ENCODE peak calls at places on chromosomes 5 and 9, in four cellular contexts. L is HepG2, Z is H1, W is GM12878. B is an unnamed sample.
A peak's percentile ranks its signal among the peaks of the same experiment; 100 is the strongest.

GRCh38 chr5:33850100-33850594 is 41.6 kb downstream of the ADAMTS12 start:
- DNase-seq in Z (no peak), L (peak; percentile 3), W (peak; percentile 99), B (no peak)

GRCh38 chr9:13083973-13084528 is 195.4 kb downstream of the MPDZ start:
- DNase-seq in W (no peak), Z (no peak), L (no peak), B (no peak)

GRCh38 chr5:56498759-56499395 is 265.7 kb upstream of the ANKRD55 start:
- DNase-seq in L (no peak), W (no peak), Z (no peak), B (no peak)

GRCh38 chr9:69090943-69091342 is 55.4 kb downstream of the FXN start:
- DNase-seq in Z (no peak), W (no peak), L (no peak), B (no peak)

GRCh38 chr5:57986746-57987145 is 473.1 kb downstream of the PLK2 start:
- DNase-seq in L (no peak), Z (no peak), W (no peak), B (no peak)

GRCh38 chr5:69217154-69217731 is 17.4 kb upstream of the CDK7 start:
- DNase-seq in L (no peak), Z (no peak), W (peak; percentile 72), B (peak; percentile 98)

GRCh38 chr9:116154976-116155699 is 1.5 kb downstream of the PAPPA start:
- DNase-seq in W (no peak), L (no peak), Z (no peak), B (peak; percentile 39)

GRCh38 chr5:177390363-177391300 is 6.4 kb downstream of the SLC34A1 start:
- DNase-seq in Z (peak; percentile 89), W (peak; percentile 74), L (peak; percentile 79), B (peak; percentile 95)

GRCh38 chr5:139647406-139648204 is 544 bp upstream of the CXXC5 start:
- DNase-seq in W (no peak), L (no peak), Z (no peak), B (no peak)

GRCh38 chr5:43729846-43730478 is 127.0 kb downstream of the NNT start:
- DNase-seq in W (no peak), Z (no peak), L (peak; percentile 15), B (no peak)

GRCh38 chr9:136110082-136111061 is 8.3 kb downstream of the TMEM250 start:
- DNase-seq in W (no peak), Z (no peak), L (no peak), B (no peak)

GRCh38 chr9:92718086-92719001 is 46.3 kb downstream of the BICD2 start:
- DNase-seq in L (no peak), Z (no peak), W (no peak), B (no peak)

GRCh38 chr5:59673438-59674058 is 220.0 kb downstream of the PDE4D start:
- DNase-seq in Z (no peak), W (no peak), L (peak; percentile 16), B (peak; percentile 24)

GRCh38 chr5:67090040-67090439 is 106.6 kb downstream of the CD180 start:
- DNase-seq in W (no peak), Z (no peak), L (no peak), B (no peak)

GRCh38 chr9:115997923-115998322 is 155.7 kb upstream of the PAPPA start:
- DNase-seq in W (no peak), Z (no peak), L (no peak), B (no peak)

GRCh38 chr9:6680797-6681146 is 35.2 kb upstream of the GLDC start:
- DNase-seq in L (peak; percentile 68), W (no peak), Z (no peak), B (peak; percentile 71)

GRCh38 chr9:137245450-137246421 is 4.6 kb downstream of the TUBB4B start:
- DNase-seq in Z (no peak), L (no peak), W (no peak), B (no peak)

GRCh38 chr5:179766021-179766725 is 27.6 kb upstream of the LTC4S start:
- DNase-seq in Z (no peak), W (no peak), L (no peak), B (peak; percentile 43)

GRCh38 chr9:105281926-105282325 is 37.5 kb downstream of the SLC44A1 start:
- DNase-seq in L (no peak), Z (no peak), W (no peak), B (no peak)

GRCh38 chr5:120632430-120632829 is 168.3 kb downstream of the PRR16 start:
- DNase-seq in W (no peak), L (no peak), Z (no peak), B (no peak)

DNA sequence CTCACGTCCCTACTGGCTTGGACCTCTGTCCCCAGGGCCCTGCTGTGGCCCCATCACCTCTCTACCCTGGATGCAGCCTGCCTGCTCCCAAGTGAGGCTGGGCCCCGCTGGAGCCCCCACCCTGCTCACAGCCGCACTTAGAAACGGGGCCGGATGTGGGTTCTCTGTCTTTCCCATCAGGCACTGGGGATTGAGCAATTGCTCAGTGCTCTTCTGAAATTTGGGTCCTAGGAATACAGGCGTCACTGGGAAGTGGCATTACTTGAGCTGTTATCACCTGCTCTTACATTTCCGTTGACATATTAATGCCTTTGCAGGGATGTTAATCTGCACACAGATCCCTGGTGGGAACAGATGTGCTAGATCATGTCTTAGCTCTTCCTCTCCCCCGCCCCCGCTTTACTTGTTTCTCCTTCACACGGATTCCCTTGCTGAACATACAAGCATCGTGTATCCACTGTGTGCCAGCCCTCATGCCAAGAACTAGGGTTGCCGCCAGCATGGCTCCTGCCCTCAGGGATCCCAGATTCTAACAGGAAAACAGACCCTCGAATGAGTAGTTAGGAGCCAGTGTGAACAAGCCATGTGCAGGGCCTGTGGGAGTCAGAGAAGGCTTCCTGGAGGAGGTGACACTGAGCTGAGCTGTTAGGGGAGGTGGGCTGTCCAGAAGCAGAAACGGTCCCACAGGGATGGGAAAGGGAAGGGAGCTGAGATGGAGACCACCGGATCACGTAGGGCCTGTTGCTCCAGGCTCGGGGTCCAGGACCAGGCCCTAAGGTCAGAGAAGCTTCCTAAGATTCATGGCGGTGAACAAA is 65.1 kb downstream of the NEK6 start:
- DNase-seq in L (no peak), W (no peak), Z (no peak), B (no peak)
- TF ChIP-seq TCF12 in L (no peak), W (no peak), Z (no peak), B (no peak)

GRCh38 chr9:107246259-107247254 is 36.5 kb upstream of the RAD23B start:
- DNase-seq in L (no peak), Z (no peak), W (no peak), B (no peak)

GRCh38 chr9:107248714-107249113 is 34.4 kb upstream of the RAD23B start:
- DNase-seq in Z (no peak), L (no peak), W (no peak), B (no peak)

GRCh38 chr9:107249665-107250285 is 33.3 kb upstream of the RAD23B start:
- DNase-seq in Z (no peak), L (no peak), W (no peak), B (no peak)

GRCh38 chr9:107249131-107249533 is 33.9 kb upstream of the RAD23B start:
- DNase-seq in W (no peak), L (peak; percentile 94), Z (no peak), B (no peak)

DNA sequence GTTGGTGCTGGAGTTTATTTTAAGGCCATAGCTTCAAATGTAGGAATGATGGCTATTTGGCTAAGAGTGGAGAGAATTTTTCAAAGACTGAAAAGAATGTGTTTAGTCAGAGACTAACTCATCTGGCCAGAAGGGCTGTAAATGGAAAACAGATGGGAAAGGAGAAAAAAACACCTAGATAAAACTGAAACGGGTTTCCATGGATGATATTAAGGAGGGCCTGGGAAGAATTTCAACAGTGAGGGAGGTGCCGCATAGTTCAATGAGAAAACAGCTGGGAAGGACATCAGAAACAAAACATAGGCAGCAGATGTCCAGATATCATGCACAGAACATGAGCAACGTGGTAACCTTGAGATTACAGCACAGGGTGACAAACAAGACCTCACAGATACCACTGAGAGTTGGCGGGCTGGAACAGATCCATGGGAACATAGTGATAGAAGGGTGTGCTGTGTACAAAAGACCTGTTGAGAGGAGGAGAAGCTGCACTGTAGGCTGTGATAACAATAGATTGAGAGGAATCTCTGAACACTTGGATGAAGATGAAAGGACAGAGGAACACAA is 31.2 kb upstream of the RAD23B start:
- DNase-seq in W (no peak), Z (no peak), L (peak; percentile 97), B (peak; percentile 36)
- H3K9ac ChIP-seq in W (no peak overlapping the region), Z (no peak overlapping the region), L (peak overlapping the region; percentile 51), B (peak overlapping the region; percentile 5)

GRCh38 chr9:32431940-32432555 is 47.6 kb downstream of the ACO1 start:
- DNase-seq in L (peak; percentile 33), W (no peak), Z (no peak), B (peak; percentile 55)
- TF ChIP-seq TCF12 in L (no peak), W (no peak), Z (no peak), B (no peak)

GRCh38 chr9:132090771-132091170 is 11.1 kb upstream of the MED27 start:
- DNase-seq in Z (no peak), L (no peak), W (no peak), B (no peak)
- H3K9ac ChIP-seq in Z (no peak overlapping the region), L (no peak overlapping the region), W (no peak overlapping the region), B (no peak overlapping the region)

B was measured in SK-N-SH.